ENCODE peak calls at places on chromosomes 11 and 22, in four cellular contexts. J is left kidney; C is activated CD4-positive, CD25-positive, alpha-beta regulatory T cell; Y is aorta. L is an unnamed sample.

GRCh38 chr11:73137262-73137941 is 4.7 kb downstream of the FCHSD2 start:
- DNase-seq in J (no peak), C (no peak), Y (no peak), L (no peak)

GRCh38 chr22:46827072-46827780 is 64.8 kb downstream of the TBC1D22A start:
- DNase-seq in J (peak; percentile 40), C (no peak), Y (peak; percentile 66), L (no peak)

GRCh38 chr11:46808804-46809431 is 37.2 kb downstream of the CKAP5 start:
- DNase-seq in J (peak; percentile 19), C (no peak), Y (no peak), L (no peak)

GRCh38 chr11:3153291-3153861 is 11.7 kb downstream of the OSBPL5 start:
- DNase-seq in J (peak; percentile 52), C (no peak), Y (peak; percentile 94), L (peak; percentile 81)

GRCh38 chr22:31995046-31995445 is 48.0 kb upstream of the SLC5A1 start:
- DNase-seq in J (no peak), C (no peak), Y (no peak), L (no peak)

GRCh38 chr11:73257342-73258103 is 14.6 kb upstream of the P2RY6 start:
- DNase-seq in J (peak; percentile 92), C (no peak), Y (peak; percentile 93), L (peak; percentile 62)

GRCh38 chr11:65814131-65814959 is 19.4 kb upstream of the SNX32 start:
- DNase-seq in J (no peak), C (no peak), Y (no peak), L (no peak)

GRCh38 chr22:49973018-49973965 is 12.7 kb downstream of the PIM3 start:
- DNase-seq in J (no peak), C (no peak), Y (peak; percentile 2), L (no peak)